ENCODE peak calls at places on chromosomes 12 and 14, in five cellular contexts. N is G401; L is T-helper 1 cell; A is AG10803; M is activated T-cell treated with anti-CD3 and anti-CD28 coated beads, Interleukin-2, amount 50 U/mL, for 4 hours. H is an unnamed sample.

GRCh38 chr12:65518771-65519170 is 240.3 kb downstream of the MSRB3 start:
- DNase-seq in N (no peak), L (no peak), A (peak; percentile 62), M (no peak), H (no peak)

GRCh38 chr12:92629349-92630065 is 73.3 kb upstream of the PLEKHG7 start:
- DNase-seq in N (peak; percentile 32), L (no peak), A (no peak), M (no peak), H (no peak)

GRCh38 chr14:94621358-94622134 is 9.4 kb downstream of the SERPINA3 start:
- DNase-seq in N (no peak), L (no peak), A (no peak), M (no peak), H (no peak)

GRCh38 chr14:90897022-90897421 is 80.8 kb upstream of the TTC7B start:
- DNase-seq in N (no peak), L (no peak), A (no peak), M (no peak), H (no peak)

GRCh38 chr12:47135578-47135977 is 55.8 kb upstream of the AMIGO2 start:
- DNase-seq in N (no peak), L (no peak), A (no peak), M (no peak), H (no peak)

GRCh38 chr12:68667896-68668295 is 18.9 kb upstream of the NUP107 start:
- DNase-seq in N (no peak), L (peak; percentile 11), A (no peak), M (no peak), H (no peak)

GRCh38 chr14:24612186-24612585 is 2.7 kb upstream of the GZMH start:
- DNase-seq in N (no peak), L (no peak), A (no peak), M (no peak), H (no peak)

GRCh38 chr12:131536766-131537165 is 174.1 kb upstream of the SFSWAP start:
- DNase-seq in N (no peak), L (no peak), A (no peak), M (no peak), H (no peak)

GRCh38 chr12:132734206-132734605 is 23.6 kb downstream of the PGAM5 start:
- DNase-seq in N (no peak), L (no peak), A (no peak), M (no peak), H (no peak)

GRCh38 chr14:52068741-52069616 is at the start of gene NID2:
- DNase-seq in N (no peak), L (peak; percentile 40), A (peak; percentile 93), M (no peak), H (peak; percentile 91)

GRCh38 chr12:87807127-87807526 is 222.1 kb downstream of the C12orf50 start:
- DNase-seq in N (no peak), L (no peak), A (no peak), M (no peak), H (no peak)

GRCh38 chr12:17810399-17810798 is 279.6 kb downstream of the RERGL start:
- DNase-seq in N (no peak), L (no peak), A (no peak), M (no peak), H (no peak)

GRCh38 chr12:105485321-105485910 is 154.9 kb downstream of the C12orf75 start:
- DNase-seq in N (no peak), L (no peak), A (peak; percentile 86), M (no peak), H (peak; percentile 24)

GRCh38 chr14:44530482-44530881 is 23.4 kb upstream of the FSCB start:
- DNase-seq in N (no peak), L (no peak), A (no peak), M (no peak), H (peak; percentile 8)

GRCh38 chr12:12585115-12585862 is 22.6 kb upstream of the DUSP16 start:
- DNase-seq in N (no peak), L (no peak), A (no peak), M (no peak), H (no peak)

GRCh38 chr12:67161322-67161918 is 107.7 kb upstream of the CAND1 start:
- DNase-seq in N (peak; percentile 3), L (peak; percentile 32), A (peak; percentile 44), M (peak; percentile 11), H (no peak)

GRCh38 chr14:101815994-101816393 is 54.5 kb downstream of the PPP2R5C start:
- DNase-seq in N (no peak), L (peak; percentile 39), A (no peak), M (no peak), H (no peak)

GRCh38 chr12:15754233-15754632 is 35.0 kb downstream of the EPS8 start:
- DNase-seq in N (no peak), L (no peak), A (peak; percentile 52), M (no peak), H (no peak)

GRCh38 chr12:130981947-130982346 is 28.2 kb downstream of the ADGRD1 start:
- DNase-seq in N (no peak), L (no peak), A (no peak), M (no peak), H (no peak)

GRCh38 chr14:48140804-48141203 is 465.4 kb upstream of the MDGA2 start:
- DNase-seq in N (no peak), L (no peak), A (no peak), M (no peak), H (no peak)

GRCh38 chr14:101809671-101810514 is 48.4 kb downstream of the PPP2R5C start:
- DNase-seq in N (peak; percentile 94), L (peak; percentile 95), A (peak; percentile 93), M (peak; percentile 70), H (peak; percentile 56)

GRCh38 chr12:27979145-27979544 is 6.6 kb upstream of the PTHLH start:
- DNase-seq in N (no peak), L (no peak), A (peak; percentile 52), M (no peak), H (no peak)

GRCh38 chr12:6200266-6201198 is at the start of gene CD9:
- DNase-seq in N (no peak), L (peak; percentile 40), A (no peak), M (peak; percentile 40), H (peak; percentile 40)

GRCh38 chr14:92600318-92601053 is 86.9 kb downstream of the RIN3 start:
- DNase-seq in N (peak; percentile 13), L (peak; percentile 21), A (peak; percentile 83), M (no peak), H (peak; percentile 45)

GRCh38 chr12:40032433-40033259 is 73.2 kb downstream of the SLC2A13 start:
- DNase-seq in N (peak; percentile 44), L (no peak), A (no peak), M (no peak), H (no peak)

GRCh38 chr12:75628511-75628910 is 117.1 kb upstream of the KRR1 start:
- DNase-seq in N (no peak), L (no peak), A (no peak), M (no peak), H (no peak)

GRCh38 chr12:129082441-129082840 is 229.2 kb downstream of the GLT1D1 start:
- DNase-seq in N (no peak), L (no peak), A (no peak), M (no peak), H (no peak)

GRCh38 chr12:132559652-132560420 is 50.5 kb downstream of the LRCOL1 start:
- DNase-seq in N (peak; percentile 40), L (peak; percentile 32), A (peak; percentile 35), M (peak; percentile 11), H (no peak)

GRCh38 chr14:26204954-26205479 is 392.8 kb downstream of the NOVA1 start:
- DNase-seq in N (peak; percentile 85), L (no peak), A (no peak), M (no peak), H (no peak)

H was measured in T1000.